ENCODE peak calls at places on chromosomes 11 and 22, in nine cellular contexts. X is A549, S is ovary, Y is fibroblast of lung, V is adrenal gland, M is IMR-90, D is right lobe of liver, O is tibial nerve, C is mammary epithelial cell. P is an unnamed sample.
A peak's percentile ranks its signal among the peaks of the same experiment; 100 is the strongest.

GRCh38 chr11:104033134-104033533 is 3.3 kb upstream of the DDI1 start:
- DNase-seq in X (peak; percentile 54), S (no peak), Y (peak; percentile 81), V (peak; percentile 81), M (peak; percentile 97), D (no peak), O (no peak), C (peak; percentile 69), P (peak; percentile 21)

GRCh38 chr11:7098235-7098832 is 9.5 kb downstream of the RBMXL2 start:
- DNase-seq in X (peak; percentile 35), S (no peak), Y (peak; percentile 14), V (peak; percentile 2), M (peak; percentile 46), D (no peak), O (peak; percentile 8), C (peak; percentile 25), P (no peak)

GRCh38 chr11:116311141-116311540 is 461.6 kb downstream of the BUD13 start:
- DNase-seq in X (no peak), S (no peak), Y (no peak), V (no peak), M (no peak), D (no peak), O (no peak), C (no peak), P (no peak)

GRCh38 chr11:31487848-31488247 is 21.6 kb downstream of the IMMP1L start:
- DNase-seq in X (no peak), S (no peak), Y (peak; percentile 66), V (peak; percentile 35), M (peak; percentile 73), D (no peak), O (no peak), C (peak; percentile 18), P (no peak)

GRCh38 chr11:112024778-112025678 is at the start of gene DLAT:
- DNase-seq in X (peak; percentile 62), S (peak; percentile 86), Y (peak; percentile 85), V (peak; percentile 89), M (peak; percentile 75), D (peak; percentile 91), O (peak; percentile 65), C (peak; percentile 80), P (peak; percentile 96)

GRCh38 chr11:2855162-2855561 is 30.4 kb downstream of the CDKN1C start:
- DNase-seq in X (no peak), S (no peak), Y (no peak), V (no peak), M (no peak), D (no peak), O (no peak), C (no peak), P (no peak)

GRCh38 chr11:73237471-73238290 is 19.6 kb downstream of the P2RY2 start:
- DNase-seq in X (no peak), S (no peak), Y (peak; percentile 20), V (peak; percentile 89), M (peak; percentile 52), D (no peak), O (no peak), C (no peak), P (peak; percentile 38)

GRCh38 chr11:76771446-76772099 is 11.6 kb upstream of the TSKU start:
- DNase-seq in X (no peak), S (peak; percentile 27), Y (no peak), V (no peak), M (no peak), D (no peak), O (no peak), C (no peak), P (no peak)

GRCh38 chr11:2665747-2666710 is 33.8 kb downstream of the KCNQ1OT1 start:
- DNase-seq in X (no peak), S (no peak), Y (peak; percentile 34), V (peak; percentile 66), M (no peak), D (no peak), O (peak; percentile 25), C (no peak), P (no peak)

GRCh38 chr11:6320411-6321207 is at the start of gene CAVIN3:
- DNase-seq in X (peak; percentile 23), S (peak; percentile 89), Y (peak; percentile 86), V (peak; percentile 79), M (peak; percentile 85), D (peak; percentile 59), O (peak; percentile 85), C (peak; percentile 92), P (peak; percentile 97)

GRCh38 chr11:99351620-99352019 is 330.9 kb downstream of the CNTN5 start:
- DNase-seq in X (no peak), S (no peak), Y (peak; percentile 10), V (peak; percentile 4), M (peak; percentile 1), D (no peak), O (no peak), C (no peak), P (no peak)

GRCh38 chr11:79227732-79228416 is 213.0 kb downstream of the TENM4 start:
- DNase-seq in X (no peak), S (no peak), Y (no peak), V (no peak), M (no peak), D (no peak), O (no peak), C (no peak), P (no peak)

GRCh38 chr22:39224550-39224949 is 20.2 kb downstream of the PDGFB start:
- DNase-seq in X (no peak), S (no peak), Y (no peak), V (no peak), M (no peak), D (no peak), O (no peak), C (no peak), P (peak; percentile 29)

GRCh38 chr11:118910309-118911112 is 15.2 kb downstream of the BCL9L start:
- DNase-seq in X (no peak), S (peak; percentile 84), Y (peak; percentile 95), V (peak; percentile 94), M (peak; percentile 92), D (peak; percentile 55), O (peak; percentile 59), C (peak; percentile 81), P (peak; percentile 93)

GRCh38 chr11:1508491-1508891 is 21.9 kb upstream of the MOB2 start:
- DNase-seq in X (no peak), S (no peak), Y (no peak), V (no peak), M (no peak), D (no peak), O (no peak), C (no peak), P (peak; percentile 44)

DNA sequence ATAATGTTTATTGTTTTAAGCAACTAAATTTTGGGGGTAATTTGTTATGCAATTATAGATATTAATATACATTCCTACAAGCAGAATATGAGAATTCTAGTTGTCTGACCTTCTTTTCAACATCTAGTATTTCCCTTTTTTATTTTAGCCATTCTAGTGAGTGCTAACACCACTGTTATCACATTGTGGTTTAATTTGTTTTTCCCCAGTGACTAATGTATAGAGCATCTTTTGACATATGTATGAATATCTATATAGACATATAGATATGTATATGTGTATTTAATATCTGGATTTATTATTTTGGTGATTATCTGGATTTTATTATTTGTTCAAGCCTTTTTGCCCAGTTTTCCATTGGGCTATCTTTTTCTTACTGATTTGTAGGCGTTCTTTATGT is 66.6 kb downstream of the STIM1 start:
- DNase-seq in X (no peak), S (no peak), Y (no peak), V (no peak), M (no peak), D (no peak), O (no peak), C (no peak), P (no peak)
- H3K27ac ChIP-seq in X (no peak overlapping the region), S (no peak overlapping the region), Y (no peak overlapping the region), V (no peak overlapping the region), M (no peak overlapping the region), D (no peak overlapping the region), O (no peak overlapping the region), C (no peak overlapping the region), P (no peak overlapping the region)

DNA sequence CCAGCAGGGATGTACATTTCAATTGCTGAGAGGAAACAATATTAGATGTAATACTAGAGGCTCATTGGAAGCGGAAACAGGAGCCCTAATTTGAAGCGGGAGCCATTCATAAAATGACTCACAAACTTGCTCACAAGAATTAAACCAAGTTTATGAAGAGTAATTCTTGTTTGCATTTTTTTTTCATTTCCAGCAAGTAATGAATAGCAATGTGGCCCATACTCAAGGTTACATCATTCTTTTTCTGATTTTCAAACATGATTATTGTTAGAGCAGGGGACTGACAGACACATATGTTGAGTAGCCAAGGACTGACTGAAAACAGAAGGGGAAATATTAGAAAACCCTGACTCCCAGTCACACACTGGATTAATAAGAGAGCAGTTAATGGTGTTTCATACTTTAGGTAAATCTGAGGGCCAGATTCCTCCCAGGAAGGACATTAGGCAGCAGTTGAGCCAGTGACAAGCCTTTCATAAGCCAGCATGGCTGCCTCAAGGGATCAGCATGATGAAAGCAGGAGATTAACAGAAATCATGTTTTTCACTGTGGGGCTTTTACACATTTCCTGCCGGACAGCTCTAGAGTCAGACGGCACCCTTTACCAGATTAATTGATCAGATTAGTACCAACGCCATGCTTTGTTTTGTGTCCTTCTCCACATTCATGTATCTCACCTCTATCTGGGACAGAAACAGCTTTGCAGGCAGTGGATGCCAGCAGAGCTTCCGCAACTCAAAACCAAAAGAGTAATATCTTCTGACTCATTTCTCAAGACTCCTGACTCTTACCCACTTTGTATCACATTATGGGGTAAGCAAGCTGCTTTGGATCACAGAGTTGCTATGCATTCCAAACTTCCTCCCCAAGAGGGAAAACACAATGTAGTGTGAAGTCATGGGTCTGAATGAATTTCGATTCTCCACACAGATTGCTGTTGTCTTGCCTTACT is 831.6 kb downstream of the KCNA4 start:
- DNase-seq in X (no peak), S (no peak), Y (peak; percentile 99), V (no peak), M (peak; percentile 98), D (no peak), O (no peak), C (peak; percentile 83), P (no peak)
- H3K4me1 ChIP-seq in X (peaks cover 10% of the 10 kb centered on the region), S (no peaks in the 10 kb centered on the region), Y (peaks cover 6% of the 10 kb centered on the region), V (no peaks in the 10 kb centered on the region), M (peaks cover 11% of the 10 kb centered on the region), D (no peaks in the 10 kb centered on the region), O (no peaks in the 10 kb centered on the region), C (peaks cover 13% of the 10 kb centered on the region), P (no peaks in the 10 kb centered on the region)

GRCh38 chr11:65111159-65111536 is 524 bp upstream of the TM7SF2 start:
- DNase-seq in X (no peak), S (no peak), Y (no peak), V (no peak), M (no peak), D (no peak), O (no peak), C (no peak), P (no peak)
- H3K4me3 ChIP-seq in X (no peak overlapping the region), S (no peak overlapping the region), Y (no peak overlapping the region), V (no peak overlapping the region), M (no peak overlapping the region), D (peak overlapping the region; percentile 62), O (no peak overlapping the region), C (no peak overlapping the region), P (no peak overlapping the region)

DNA sequence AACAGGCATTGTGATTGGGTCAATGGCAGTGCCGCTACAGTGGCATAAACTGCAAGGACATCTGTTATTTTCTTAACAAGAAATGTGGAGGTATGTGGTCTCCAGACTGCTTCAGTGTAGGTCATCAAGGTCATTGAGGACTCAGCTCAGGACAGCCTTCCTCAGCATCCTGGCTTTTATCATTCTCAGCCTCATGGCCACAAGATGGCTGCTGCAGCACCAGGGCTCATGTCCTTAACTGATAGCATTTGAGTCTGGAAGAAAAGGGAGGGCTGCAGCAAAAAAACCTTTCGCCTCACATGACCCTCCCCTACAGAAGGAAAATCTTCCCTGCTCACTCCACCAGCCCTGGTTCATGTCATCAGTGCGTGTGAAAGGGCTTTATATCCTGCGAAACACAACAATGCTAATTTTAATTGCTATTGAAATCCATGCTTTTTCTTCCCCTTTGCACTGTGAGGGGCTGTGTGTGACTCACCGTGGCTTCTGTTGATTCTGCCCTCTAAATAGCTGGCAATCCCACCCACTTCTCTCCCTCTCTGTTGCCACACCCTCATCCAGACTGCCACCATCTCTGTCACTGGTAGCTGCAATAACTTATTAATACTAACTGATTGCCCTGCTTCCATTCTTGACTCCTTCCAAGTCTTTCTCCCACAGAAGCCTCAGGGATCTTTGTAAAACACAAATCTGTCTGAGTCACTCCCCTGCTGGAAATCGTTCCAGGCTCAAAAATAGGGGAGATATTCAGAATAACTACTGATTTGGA is 43.8 kb downstream of the CHRDL2 start:
- DNase-seq in X (no peak), S (no peak), Y (peak; percentile 54), V (no peak), M (peak; percentile 53), D (no peak), O (no peak), C (no peak), P (no peak)
- H3K27ac ChIP-seq in X (peak overlapping the region; percentile 88), S (no peak overlapping the region), Y (no peak overlapping the region), V (no peak overlapping the region), M (peak overlapping the region; percentile 10), D (no peak overlapping the region), O (no peak overlapping the region), C (no peak overlapping the region), P (no peak overlapping the region)

P was measured in right cardiac atrium.